ENCODE peak calls at places on chromosomes 16 and 17, in four cellular contexts. One of them, this sample, is unnamed.

GRCh38 chr17:19626079-19626478 is 22.5 kb upstream of the ALDH3A2 start:
- DNase-seq in upper lobe of right lung: no peak
- DNase-seq in neuronal stem cell: no peak
- DNase-seq in HAP-1: no peak
- DNase-seq in this sample: no peak

GRCh38 chr17:83065660-83066542 is 13.5 kb upstream of the METRNL start:
- DNase-seq in HAP-1: peak; percentile 4
- DNase-seq in upper lobe of right lung: peak; percentile 61
- DNase-seq in neuronal stem cell: no peak
- DNase-seq in this sample: peak; percentile 14

GRCh38 chr17:50169121-50169764 is 3.4 kb downstream of the SGCA start:
- DNase-seq in neuronal stem cell: peak; percentile 84
- DNase-seq in upper lobe of right lung: no peak
- DNase-seq in HAP-1: peak; percentile 77
- DNase-seq in this sample: peak; percentile 88

GRCh38 chr16:24674877-24675276 is 54.6 kb upstream of the TNRC6A start:
- DNase-seq in upper lobe of right lung: no peak
- DNase-seq in neuronal stem cell: no peak
- DNase-seq in HAP-1: no peak
- DNase-seq in this sample: no peak

GRCh38 chr17:11404431-11404830 is 163.4 kb downstream of the SHISA6 start:
- DNase-seq in upper lobe of right lung: no peak
- DNase-seq in neuronal stem cell: no peak
- DNase-seq in HAP-1: no peak
- DNase-seq in this sample: no peak

GRCh38 chr17:13590441-13590840 is 11.3 kb downstream of the HS3ST3A1 start:
- DNase-seq in neuronal stem cell: no peak
- DNase-seq in upper lobe of right lung: no peak
- DNase-seq in HAP-1: no peak
- DNase-seq in this sample: no peak

GRCh38 chr16:65713409-65713808 is 591.5 kb upstream of the CDH11 start:
- DNase-seq in neuronal stem cell: no peak
- DNase-seq in upper lobe of right lung: no peak
- DNase-seq in HAP-1: no peak
- DNase-seq in this sample: no peak

GRCh38 chr16:1491327-1491726 is 1.8 kb upstream of the TELO2 start:
- DNase-seq in HAP-1: no peak
- DNase-seq in neuronal stem cell: no peak
- DNase-seq in upper lobe of right lung: no peak
- DNase-seq in this sample: no peak

GRCh38 chr17:8839410-8839935 is 28.0 kb downstream of the PIK3R6 start:
- DNase-seq in upper lobe of right lung: no peak
- DNase-seq in neuronal stem cell: no peak
- DNase-seq in HAP-1: no peak
- DNase-seq in this sample: no peak

GRCh38 chr16:15507299-15507958 is 73.0 kb downstream of the BMERB1 start:
- DNase-seq in upper lobe of right lung: no peak
- DNase-seq in neuronal stem cell: no peak
- DNase-seq in HAP-1: no peak
- DNase-seq in this sample: no peak

GRCh38 chr17:7260601-7261376 is 1.5 kb downstream of the CLDN7 start:
- DNase-seq in upper lobe of right lung: peak; percentile 93
- DNase-seq in neuronal stem cell: no peak
- DNase-seq in HAP-1: no peak
- DNase-seq in this sample: peak; percentile 83

GRCh38 chr17:2214887-2215615 is 88.5 kb downstream of the SMG6 start:
- DNase-seq in upper lobe of right lung: no peak
- DNase-seq in neuronal stem cell: no peak
- DNase-seq in HAP-1: no peak
- DNase-seq in this sample: no peak

GRCh38 chr17:5592382-5592781 is 8.1 kb upstream of the NLRP1 start:
- DNase-seq in HAP-1: no peak
- DNase-seq in upper lobe of right lung: no peak
- DNase-seq in neuronal stem cell: peak; percentile 50
- DNase-seq in this sample: peak; percentile 18

GRCh38 chr17:18139949-18140348 is 31.4 kb downstream of the MYO15A start:
- DNase-seq in upper lobe of right lung: no peak
- DNase-seq in neuronal stem cell: no peak
- DNase-seq in HAP-1: no peak
- DNase-seq in this sample: peak; percentile 26

GRCh38 chr17:28318759-28319660 is at the start of gene TMEM97:
- DNase-seq in neuronal stem cell: peak; percentile 93
- DNase-seq in HAP-1: peak; percentile 98
- DNase-seq in upper lobe of right lung: peak; percentile 98
- DNase-seq in this sample: peak; percentile 100

GRCh38 chr17:28317099-28317964 is 1.7 kb upstream of the TMEM97 start:
- DNase-seq in HAP-1: no peak
- DNase-seq in upper lobe of right lung: no peak
- DNase-seq in neuronal stem cell: no peak
- DNase-seq in this sample: no peak

GRCh38 chr17:28317965-28318758 is 838 bp upstream of the TMEM97 start:
- DNase-seq in upper lobe of right lung: no peak
- DNase-seq in neuronal stem cell: peak; percentile 42
- DNase-seq in HAP-1: peak; percentile 40
- DNase-seq in this sample: peak; percentile 70

GRCh38 chr17:28324272-28324745 is 5.3 kb downstream of the TMEM97 start:
- DNase-seq in upper lobe of right lung: no peak
- DNase-seq in neuronal stem cell: no peak
- DNase-seq in HAP-1: no peak
- DNase-seq in this sample: no peak

DNA sequence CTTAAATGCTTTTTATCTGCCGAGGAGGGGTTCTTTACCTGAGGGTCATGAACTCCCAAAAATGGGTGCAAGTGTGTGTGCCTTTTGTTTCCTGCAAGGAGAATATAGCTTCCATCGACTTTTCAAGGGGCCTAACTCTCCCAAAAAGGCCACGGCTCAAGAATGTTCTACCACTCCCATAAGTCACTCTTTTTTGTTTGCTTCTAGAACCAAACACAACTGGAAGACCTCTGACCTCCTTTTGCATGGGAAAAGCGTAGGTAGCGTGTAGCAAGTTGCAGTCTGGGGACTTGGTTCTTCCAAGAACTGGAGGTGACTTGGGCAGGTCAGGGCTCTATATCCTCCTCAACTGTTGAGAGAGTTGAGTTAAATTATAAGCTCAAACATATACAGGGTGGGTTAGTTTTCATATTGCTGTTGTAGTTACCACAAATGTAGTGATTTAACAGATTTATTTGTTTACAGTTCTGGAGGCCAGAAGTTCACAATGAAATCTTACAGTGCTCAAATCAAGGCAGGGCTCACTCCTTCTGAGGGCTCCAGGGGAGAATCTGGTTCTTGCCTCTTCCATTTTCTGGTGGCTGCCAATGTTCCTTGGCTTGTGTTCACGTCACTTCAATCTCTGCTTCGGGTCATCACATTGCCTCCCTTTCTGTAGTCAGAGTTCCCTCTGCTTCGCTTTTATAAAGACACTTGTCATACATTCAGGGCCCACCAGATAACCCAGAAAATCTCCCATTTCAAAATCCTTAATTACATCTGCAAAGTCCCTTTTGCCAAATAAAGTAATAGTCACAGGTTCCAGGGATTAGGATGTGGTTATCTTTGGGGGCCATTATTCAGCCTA is 1.4 kb downstream of the TMEM97 start:
- DNase-seq in HAP-1: no peak
- DNase-seq in upper lobe of right lung: no peak
- DNase-seq in neuronal stem cell: no peak
- DNase-seq in this sample: no peak
- H3K4me3 ChIP-seq in HAP-1: peak overlapping the region; percentile 72
- H3K4me3 ChIP-seq in upper lobe of right lung: peak overlapping the region; percentile 80
- H3K4me3 ChIP-seq in neuronal stem cell: peak overlapping the region; percentile 96
- H3K4me3 ChIP-seq in this sample: peak overlapping the region; percentile 67

GRCh38 chr16:67166035-67166882 is 1.7 kb downstream of the HSF4 start:
- DNase-seq in neuronal stem cell: no peak
- DNase-seq in upper lobe of right lung: no peak
- DNase-seq in HAP-1: no peak
- DNase-seq in this sample: no peak

GRCh38 chr16:67163164-67163902 is 1.2 kb upstream of the HSF4 start:
- DNase-seq in HAP-1: no peak
- DNase-seq in neuronal stem cell: no peak
- DNase-seq in upper lobe of right lung: no peak
- DNase-seq in this sample: no peak

GRCh38 chr16:67165121-67166034 is 833 bp downstream of the HSF4 start:
- DNase-seq in neuronal stem cell: no peak
- DNase-seq in HAP-1: no peak
- DNase-seq in upper lobe of right lung: no peak
- DNase-seq in this sample: no peak

GRCh38 chr16:67163903-67164558 is 514 bp upstream of the HSF4 start:
- DNase-seq in neuronal stem cell: no peak
- DNase-seq in upper lobe of right lung: peak; percentile 73
- DNase-seq in HAP-1: no peak
- DNase-seq in this sample: no peak

DNA sequence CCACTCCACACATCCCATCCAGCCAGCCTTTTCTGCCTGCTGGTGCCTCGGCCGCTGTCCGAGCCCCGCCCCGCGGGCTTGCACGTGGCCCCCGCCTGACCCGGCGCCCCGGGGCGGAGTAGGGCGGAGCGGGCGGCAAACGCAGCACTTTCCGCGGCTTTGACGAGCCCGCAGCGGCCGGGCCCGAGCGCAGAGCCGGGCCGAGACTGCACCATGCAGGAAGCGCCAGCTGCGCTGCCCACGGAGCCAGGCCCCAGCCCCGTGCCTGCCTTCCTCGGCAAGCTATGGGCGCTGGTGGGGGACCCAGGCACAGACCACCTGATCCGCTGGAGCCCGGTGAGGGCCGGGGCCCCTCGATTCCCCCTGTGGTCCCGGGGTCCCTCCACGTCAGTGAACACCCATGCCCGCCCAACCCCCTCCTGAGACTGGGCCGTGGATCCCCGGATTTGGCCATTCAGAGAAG is at the start of gene HSF4:
- DNase-seq in upper lobe of right lung: peak; percentile 90
- DNase-seq in HAP-1: no peak
- DNase-seq in neuronal stem cell: no peak
- DNase-seq in this sample: no peak
- H3K4me3 ChIP-seq in upper lobe of right lung: peak within 1 kb of the TSS; percentile 46
- H3K4me3 ChIP-seq in HAP-1: no peak within 1 kb of the TSS
- H3K4me3 ChIP-seq in neuronal stem cell: peak within 1 kb of the TSS; percentile 78
- H3K4me3 ChIP-seq in this sample: no peak within 1 kb of the TSS

GRCh38 chr17:36863676-36864075 is 73.6 kb upstream of the LHX1 start:
- DNase-seq in neuronal stem cell: no peak
- DNase-seq in upper lobe of right lung: no peak
- DNase-seq in HAP-1: no peak
- DNase-seq in this sample: no peak

GRCh38 chr17:36862116-36862920 is 75.0 kb upstream of the LHX1 start:
- DNase-seq in HAP-1: no peak
- DNase-seq in neuronal stem cell: no peak
- DNase-seq in upper lobe of right lung: no peak
- DNase-seq in this sample: no peak

GRCh38 chr17:36859701-36860100 is 77.6 kb upstream of the LHX1 start:
- DNase-seq in upper lobe of right lung: no peak
- DNase-seq in HAP-1: no peak
- DNase-seq in neuronal stem cell: no peak
- DNase-seq in this sample: no peak

GRCh38 chr17:36863131-36863530 is 74.1 kb upstream of the LHX1 start:
- DNase-seq in HAP-1: no peak
- DNase-seq in upper lobe of right lung: no peak
- DNase-seq in neuronal stem cell: no peak
- DNase-seq in this sample: no peak

DNA sequence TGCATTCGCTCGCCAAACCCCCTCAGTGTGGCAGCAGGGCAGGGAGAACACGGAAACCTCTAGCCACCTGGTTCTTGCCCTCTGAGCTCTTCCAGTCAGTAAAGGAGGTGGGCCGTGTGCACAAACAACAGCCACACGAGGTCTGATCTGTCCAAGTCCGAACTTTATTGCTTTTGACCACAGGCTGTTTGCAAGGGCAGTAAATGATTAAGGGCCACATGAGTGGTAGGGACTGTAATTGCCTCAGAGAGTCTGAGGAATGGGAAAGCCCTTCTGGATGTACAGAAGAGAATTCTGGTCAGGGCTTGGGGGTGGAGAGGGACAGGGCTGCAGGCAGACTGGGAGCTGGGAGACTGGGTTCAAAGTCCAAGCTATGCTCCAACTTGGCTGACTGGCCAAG is 75.7 kb upstream of the LHX1 start:
- DNase-seq in neuronal stem cell: no peak
- DNase-seq in HAP-1: no peak
- DNase-seq in upper lobe of right lung: no peak
- DNase-seq in this sample: peak; percentile 46
- H3K4me3 ChIP-seq in neuronal stem cell: no peak overlapping the region
- H3K4me3 ChIP-seq in HAP-1: no peak overlapping the region
- H3K4me3 ChIP-seq in upper lobe of right lung: no peak overlapping the region
- H3K4me3 ChIP-seq in this sample: no peak overlapping the region

GRCh38 chr17:41781404-41782110 is 5.0 kb downstream of the JUP start:
- DNase-seq in upper lobe of right lung: no peak
- DNase-seq in neuronal stem cell: no peak
- DNase-seq in HAP-1: no peak
- DNase-seq in this sample: no peak
- H3K4me3 ChIP-seq in upper lobe of right lung: no peak overlapping the region
- H3K4me3 ChIP-seq in neuronal stem cell: no peak overlapping the region
- H3K4me3 ChIP-seq in HAP-1: no peak overlapping the region
- H3K4me3 ChIP-seq in this sample: no peak overlapping the region

DNA sequence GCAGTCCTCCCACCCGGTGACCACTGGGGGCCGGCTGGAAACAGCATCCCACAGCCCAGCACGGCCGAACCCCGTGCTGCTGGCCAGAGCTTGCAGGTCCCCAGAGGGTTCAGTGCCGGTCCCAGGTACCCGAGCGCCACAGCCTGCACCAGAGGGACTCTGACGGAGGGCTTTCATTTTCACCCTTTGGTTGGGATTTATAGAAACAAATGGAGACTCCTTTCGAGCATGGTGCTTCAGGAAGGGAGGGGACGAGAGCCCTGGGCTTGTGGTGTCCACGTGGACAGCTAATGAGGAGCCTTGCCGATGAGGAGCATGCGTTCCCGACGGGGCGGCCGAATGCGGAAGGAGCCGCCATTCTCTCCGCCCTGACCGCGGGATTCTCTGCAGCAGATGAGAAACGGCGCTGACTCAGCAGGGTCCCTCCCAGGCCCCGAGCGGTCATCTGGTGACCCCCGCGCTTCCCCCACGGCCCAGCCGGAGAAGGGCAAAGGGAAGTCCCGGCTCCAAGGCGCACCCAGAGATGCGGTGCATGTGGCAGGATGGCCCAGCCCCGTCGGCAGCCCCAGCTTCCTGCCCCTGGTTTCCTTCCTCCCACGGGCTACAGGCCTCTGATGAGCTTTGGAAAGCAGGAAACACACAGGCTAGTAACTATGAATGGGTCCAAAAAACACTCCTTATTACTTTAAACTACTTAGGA is 9.8 kb downstream of the SLC38A10 start:
- DNase-seq in upper lobe of right lung: peak; percentile 90
- DNase-seq in HAP-1: no peak
- DNase-seq in neuronal stem cell: no peak
- DNase-seq in this sample: no peak
- H3K4me3 ChIP-seq in upper lobe of right lung: peak overlapping the region; percentile 30
- H3K4me3 ChIP-seq in HAP-1: no peak overlapping the region
- H3K4me3 ChIP-seq in neuronal stem cell: no peak overlapping the region
- H3K4me3 ChIP-seq in this sample: no peak overlapping the region

This sample was measured in Caco-2.